ENCODE peak calls at places on chromosomes 1 and 21, in five cellular contexts. V is SK-N-SH, C is stomach, P is esophagus muscularis mucosa, K is sigmoid colon. H is an unnamed sample.

GRCh38 chr1:43532716-43533115 is 2.0 kb downstream of the PTPRF start:
- DNase-seq in P (no peak), C (no peak), K (no peak), V (no peak), H (no peak)

GRCh38 chr1:85042413-85042812 is 5.9 kb downstream of the MCOLN3 start:
- DNase-seq in P (no peak), K (no peak), V (no peak), C (no peak), H (no peak)

GRCh38 chr21:32930673-32931072 is 95.1 kb upstream of the OLIG2 start:
- DNase-seq in P (no peak), V (no peak), K (no peak), C (no peak), H (no peak)

GRCh38 chr1:81690881-81691453 is 109.8 kb upstream of the ADGRL2 start:
- DNase-seq in K (no peak), V (no peak), P (no peak), C (no peak), H (no peak)

GRCh38 chr1:101253976-101254660 is 17.3 kb downstream of the S1PR1 start:
- DNase-seq in P (no peak), V (no peak), C (no peak), K (no peak), H (no peak)

GRCh38 chr1:5872886-5873285 is 119.3 kb downstream of the NPHP4 start:
- DNase-seq in K (no peak), V (no peak), P (no peak), C (no peak), H (no peak)

GRCh38 chr21:41321908-41322495 is 5.4 kb downstream of the FAM3B start:
- DNase-seq in V (no peak), K (no peak), P (no peak), C (peak), H (no peak)

GRCh38 chr1:23727362-23727811 is 15.9 kb upstream of the ELOA start:
- DNase-seq in P (no peak), V (no peak), C (peak), K (peak), H (peak)

GRCh38 chr21:20997633-20998455 is at the start of gene NCAM2:
- DNase-seq in P (no peak), V (peak), K (peak), C (peak), H (peak)

GRCh38 chr1:72140222-72140621 is 142.1 kb downstream of the NEGR1 start:
- DNase-seq in C (no peak), K (no peak), V (no peak), P (no peak), H (no peak)

GRCh38 chr1:66298427-66298826 is 235.5 kb upstream of the SGIP1 start:
- DNase-seq in P (no peak), K (no peak), C (peak), V (no peak), H (no peak)

GRCh38 chr21:44535963-44536362 is 4.0 kb downstream of the KRTAP10-1 start:
- DNase-seq in P (no peak), C (no peak), K (no peak), V (no peak), H (no peak)

GRCh38 chr21:21003701-21004100 is 5.5 kb downstream of the NCAM2 start:
- DNase-seq in V (peak), K (no peak), P (no peak), C (no peak), H (no peak)

GRCh38 chr1:157932082-157932481 is 61.4 kb upstream of the KIRREL1 start:
- DNase-seq in C (no peak), K (no peak), P (no peak), V (no peak), H (no peak)

GRCh38 chr1:44239337-44239960 is 26.2 kb downstream of the DMAP1 start:
- DNase-seq in P (no peak), C (no peak), V (peak), K (peak), H (no peak)

GRCh38 chr1:35192056-35192852 is 691 bp downstream of the SFPQ start:
- DNase-seq in V (peak), K (peak), C (peak), P (no peak), H (peak)

GRCh38 chr1:183807549-183808168 is 2.7 kb downstream of the RGL1 start:
- DNase-seq in P (no peak), C (no peak), V (no peak), K (peak), H (no peak)

GRCh38 chr1:916173-917075 is 7.3 kb upstream of the SAMD11 start:
- DNase-seq in K (peak), P (no peak), C (peak), V (peak), H (no peak)

GRCh38 chr1:70112838-70113237 is 92.5 kb downstream of the LRRC40 start:
- DNase-seq in P (no peak), K (no peak), C (no peak), V (no peak), H (no peak)

GRCh38 chr1:233114159-233114558 is 163.7 kb downstream of the NTPCR start:
- DNase-seq in V (no peak), C (no peak), K (no peak), P (no peak), H (no peak)

GRCh38 chr1:86515597-86515996 is 31.3 kb upstream of the CLCA4 start:
- DNase-seq in V (peak), P (no peak), K (no peak), C (no peak), H (no peak)

GRCh38 chr1:9689011-9689706 is 37.6 kb downstream of the PIK3CD start:
- DNase-seq in K (peak), V (peak), C (peak), P (no peak), H (peak)

GRCh38 chr1:186948542-186948941 is 119.8 kb downstream of the PLA2G4A start:
- DNase-seq in C (no peak), P (no peak), K (no peak), V (no peak), H (no peak)
- TF ChIP-seq POLR2AphosphoS5 in C (no peak), P (no peak), K (no peak), V (no peak), H (no peak)

GRCh38 chr1:109877320-109877771 is 33.3 kb upstream of the CSF1 start:
- DNase-seq in P (peak), C (peak), V (no peak), K (peak), H (peak)
- TF ChIP-seq POLR2AphosphoS5 in P (peak), C (peak), V (peak), K (peak), H (no peak)

GRCh38 chr1:243227596-243227995 is 27.5 kb downstream of the CEP170 start:
- DNase-seq in V (no peak), C (no peak), P (no peak), K (no peak), H (no peak)
- TF ChIP-seq POLR2AphosphoS5 in V (no peak), C (no peak), P (no peak), K (no peak), H (no peak)

DNA sequence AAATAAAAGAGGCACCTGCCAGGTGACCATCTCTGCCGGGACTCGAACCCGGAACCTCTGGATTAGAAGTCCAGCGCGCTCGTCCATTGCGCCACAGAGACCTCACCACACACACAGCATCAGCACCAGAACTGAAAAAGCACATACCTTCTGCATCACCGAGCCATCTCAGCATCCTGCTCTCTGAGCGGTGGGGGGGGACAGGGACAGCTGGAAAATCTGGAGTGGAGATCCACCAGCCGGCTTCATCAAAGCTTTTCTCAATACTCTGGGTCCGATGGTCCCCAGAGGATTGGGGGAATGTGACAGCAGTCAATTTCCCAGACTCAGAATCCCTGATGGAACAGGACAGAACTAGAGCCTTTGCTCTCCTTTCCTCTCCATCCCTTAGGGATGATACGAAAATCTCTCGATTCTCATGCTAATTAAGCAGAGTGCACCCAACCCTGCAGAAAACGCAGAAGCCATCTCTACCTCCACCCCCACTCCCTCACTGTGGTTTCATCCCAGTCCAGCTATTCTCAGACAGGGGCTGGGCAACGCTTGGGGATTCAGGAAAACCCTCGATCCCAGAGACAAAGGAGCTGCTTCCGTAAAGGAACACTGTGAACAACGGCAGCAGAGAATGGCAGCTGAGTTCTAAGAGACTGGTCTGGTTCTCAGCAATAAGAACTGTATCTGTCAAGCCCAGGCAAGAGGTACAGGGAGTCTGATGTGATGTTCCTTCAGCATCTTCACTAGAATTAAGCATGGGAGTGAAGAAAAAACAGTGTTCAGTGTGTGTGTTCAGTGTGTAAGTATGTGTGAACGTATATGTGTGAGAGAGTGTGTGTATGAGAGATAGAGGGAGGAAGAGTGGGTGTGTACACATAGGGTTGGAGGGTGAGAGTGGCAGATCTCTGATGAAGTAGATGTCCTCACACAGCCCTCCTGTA is 29.6 kb upstream of the CADM3 start:
- DNase-seq in P (no peak), K (no peak), C (no peak), V (peak), H (no peak)
- TF ChIP-seq POLR2AphosphoS5 in P (no peak), K (no peak), C (no peak), V (no peak), H (no peak)

GRCh38 chr21:43348801-43349261 is 78.1 kb downstream of the SIK1 start:
- DNase-seq in C (no peak), K (no peak), P (no peak), V (no peak), H (no peak)
- TF ChIP-seq POLR2AphosphoS5 in C (no peak), K (no peak), P (no peak), V (no peak), H (no peak)

DNA sequence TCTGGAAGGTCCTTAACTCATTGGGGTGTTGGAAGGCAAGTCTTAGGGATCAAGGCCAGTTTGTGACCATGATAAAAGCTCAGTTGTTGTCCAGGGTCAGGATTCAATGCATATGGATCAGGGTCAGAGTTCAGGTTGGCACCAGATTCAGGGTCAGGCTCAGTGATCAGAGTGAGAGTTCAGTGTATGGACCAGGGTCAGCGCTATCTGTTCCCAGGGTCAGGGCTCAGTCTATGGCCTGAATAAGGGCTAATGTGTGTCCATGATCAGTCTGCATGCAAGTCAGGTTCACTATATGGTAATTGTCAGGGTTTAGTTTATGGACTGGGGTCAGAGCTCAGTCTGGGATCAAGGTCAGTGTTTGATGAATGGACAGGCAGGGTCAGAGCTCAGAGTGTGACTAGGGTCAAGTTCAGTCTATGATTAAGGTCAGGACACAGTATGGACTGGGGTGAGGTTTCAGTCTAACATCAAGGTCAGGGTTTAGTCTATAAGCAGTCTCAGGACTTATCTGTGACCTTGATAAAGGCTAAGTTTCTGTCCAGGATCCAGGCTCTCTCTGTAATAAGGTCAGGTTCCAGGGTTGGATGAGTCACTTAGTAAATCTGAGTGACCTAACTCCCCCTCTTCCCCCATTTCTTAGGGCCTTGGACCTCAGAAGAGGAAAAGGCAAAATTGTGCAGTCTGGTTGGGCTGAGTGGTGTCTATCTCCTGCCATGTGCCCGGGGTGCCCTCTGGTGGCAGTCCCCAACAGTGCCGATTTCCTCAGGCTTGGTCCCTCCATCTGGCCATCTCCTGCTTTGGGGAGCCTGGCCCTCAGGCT is 23.8 kb downstream of the KNCN start:
- DNase-seq in K (peak), P (peak), C (peak), V (peak), H (peak)
- TF ChIP-seq POLR2AphosphoS5 in K (no peak), P (no peak), C (no peak), V (no peak), H (no peak)

GRCh38 chr1:201792534-201793305 is 36.2 kb upstream of the IPO9 start:
- DNase-seq in C (peak), K (peak), V (peak), P (peak), H (peak)
- TF ChIP-seq POLR2AphosphoS5 in C (no peak), K (peak), V (no peak), P (peak), H (no peak)

GRCh38 chr1:48093696-48094518 is 96.7 kb upstream of the TRABD2B start:
- DNase-seq in K (no peak), V (peak), P (peak), C (peak), H (peak)
- TF ChIP-seq POLR2AphosphoS5 in K (no peak), V (no peak), P (no peak), C (no peak), H (no peak)